ENCODE peak calls at places on chromosomes 2 and 18, in eight cellular contexts. B, D, F, Y, N, U, P and I are unnamed samples.

GRCh38 chr2:29053680-29054400 is 20.5 kb downstream of the PCARE start:
- DNase-seq in B (no peak), D (peak), F (no peak), Y (no peak), N (peak), U (no peak), P (no peak), I (no peak)

GRCh38 chr18:7064346-7064745 is 53.3 kb downstream of the LAMA1 start:
- DNase-seq in B (no peak), D (no peak), F (no peak), Y (no peak), N (peak), U (no peak), P (no peak), I (no peak)

GRCh38 chr2:231613655-231614558 is 21.2 kb downstream of the TEX44 start:
- DNase-seq in B (peak), D (peak), F (no peak), Y (peak), N (peak), U (peak), P (peak), I (no peak)

GRCh38 chr2:178317807-178318206 is 123.5 kb downstream of the OSBPL6 start:
- DNase-seq in B (no peak), D (no peak), F (no peak), Y (no peak), N (no peak), U (no peak), P (peak), I (no peak)

GRCh38 chr2:199303814-199304213 is 153.9 kb downstream of the SATB2 start:
- DNase-seq in B (no peak), D (no peak), F (peak), Y (no peak), N (peak), U (no peak), P (peak), I (peak)

GRCh38 chr2:54866179-54866578 is 142.7 kb downstream of the EML6 start:
- DNase-seq in B (no peak), D (no peak), F (no peak), Y (no peak), N (no peak), U (no peak), P (no peak), I (no peak)

GRCh38 chr2:204177977-204178522 is 241.5 kb downstream of the ICOS start:
- DNase-seq in B (no peak), D (peak), F (no peak), Y (no peak), N (peak), U (peak), P (peak), I (no peak)

GRCh38 chr2:161580426-161580825 is 43.8 kb upstream of the SLC4A10 start:
- DNase-seq in B (no peak), D (no peak), F (no peak), Y (no peak), N (no peak), U (no peak), P (no peak), I (no peak)

GRCh38 chr18:53698907-53699306 is 525.6 kb downstream of the MBD2 start:
- DNase-seq in B (peak), D (peak), F (peak), Y (no peak), N (peak), U (peak), P (no peak), I (peak)

GRCh38 chr2:28134262-28134812 is 243.8 kb downstream of the BABAM2 start:
- DNase-seq in B (no peak), D (no peak), F (no peak), Y (no peak), N (peak), U (peak), P (peak), I (no peak)

GRCh38 chr2:84940088-84940470 is 30.9 kb upstream of the KCMF1 start:
- DNase-seq in B (no peak), D (no peak), F (no peak), Y (no peak), N (no peak), U (peak), P (no peak), I (no peak)

GRCh38 chr2:8794923-8795825 is 42.2 kb downstream of the KIDINS220 start:
- DNase-seq in B (no peak), D (no peak), F (peak), Y (no peak), N (peak), U (no peak), P (peak), I (peak)

GRCh38 chr2:219253753-219254589 is at the start of gene TUBA4A:
- DNase-seq in B (peak), D (peak), F (no peak), Y (peak), N (peak), U (peak), P (peak), I (no peak)

GRCh38 chr2:11757101-11757500 is 10.7 kb downstream of the LPIN1 start:
- DNase-seq in B (no peak), D (no peak), F (peak), Y (no peak), N (no peak), U (no peak), P (no peak), I (no peak)

GRCh38 chr2:24923106-24923505 is 3.1 kb upstream of the ADCY3 start:
- DNase-seq in B (no peak), D (no peak), F (no peak), Y (no peak), N (no peak), U (no peak), P (no peak), I (no peak)

GRCh38 chr2:188295067-188295685 is 3.5 kb downstream of the GULP1 start:
- DNase-seq in B (no peak), D (no peak), F (no peak), Y (no peak), N (no peak), U (no peak), P (no peak), I (no peak)

GRCh38 chr2:217449436-217449835 is 553.4 kb downstream of the TNS1 start:
- DNase-seq in B (no peak), D (no peak), F (no peak), Y (no peak), N (no peak), U (no peak), P (no peak), I (no peak)

GRCh38 chr18:24271381-24272331 is 126.0 kb downstream of the OSBPL1A start:
- DNase-seq in B (peak), D (peak), F (peak), Y (peak), N (peak), U (peak), P (peak), I (peak)

GRCh38 chr2:53856272-53856671 is 3.5 kb downstream of the GPR75 start:
- DNase-seq in B (no peak), D (no peak), F (no peak), Y (no peak), N (no peak), U (no peak), P (no peak), I (no peak)

GRCh38 chr2:2326053-2326452 is 5.0 kb downstream of the MYT1L start:
- DNase-seq in B (no peak), D (no peak), F (no peak), Y (no peak), N (no peak), U (no peak), P (no peak), I (no peak)

GRCh38 chr2:135227386-135227785 is 175.3 kb downstream of the RAB3GAP1 start:
- DNase-seq in B (no peak), D (no peak), F (no peak), Y (no peak), N (no peak), U (no peak), P (peak), I (no peak)

GRCh38 chr2:198316852-198317395 is 512.5 kb downstream of the PLCL1 start:
- DNase-seq in B (no peak), D (no peak), F (no peak), Y (no peak), N (no peak), U (no peak), P (no peak), I (no peak)

GRCh38 chr2:89821455-89821945 is 1130.0 kb downstream of the RPIA start:
- DNase-seq in B (no peak), D (no peak), F (no peak), Y (no peak), N (no peak), U (no peak), P (no peak), I (no peak)

GRCh38 chr2:146048141-146048540 is 1528.2 kb upstream of the ZEB2 start:
- DNase-seq in B (no peak), D (no peak), F (no peak), Y (no peak), N (no peak), U (no peak), P (no peak), I (no peak)

GRCh38 chr2:185215497-185215896 is 523.1 kb upstream of the FSIP2 start:
- DNase-seq in B (no peak), D (no peak), F (no peak), Y (no peak), N (no peak), U (no peak), P (no peak), I (no peak)

GRCh38 chr2:86231680-86232372 is 32.6 kb downstream of the MRPL35 start:
- DNase-seq in B (no peak), D (no peak), F (no peak), Y (no peak), N (no peak), U (no peak), P (no peak), I (no peak)

GRCh38 chr18:8865934-8866333 is 160.6 kb downstream of the MTCL1 start:
- DNase-seq in B (no peak), D (no peak), F (no peak), Y (no peak), N (no peak), U (no peak), P (no peak), I (no peak)

GRCh38 chr18:36296591-36297418 is 708 bp upstream of the FHOD3 start:
- DNase-seq in B (peak), D (peak), F (peak), Y (peak), N (peak), U (peak), P (peak), I (peak)

GRCh38 chr2:218282173-218282991 is 9.9 kb downstream of the TMBIM1 start:
- DNase-seq in B (no peak), D (no peak), F (no peak), Y (no peak), N (no peak), U (no peak), P (peak), I (no peak)

GRCh38 chr18:28728891-28729290 is 552.0 kb upstream of the CDH2 start:
- DNase-seq in B (no peak), D (no peak), F (no peak), Y (no peak), N (peak), U (no peak), P (no peak), I (no peak)

GRCh38 chr2:76280676-76281075 is 570.0 kb upstream of the GCFC2 start:
- DNase-seq in B (no peak), D (no peak), F (no peak), Y (no peak), N (no peak), U (no peak), P (no peak), I (no peak)

GRCh38 chr2:69081001-69081400 is 68.0 kb downstream of the ANTXR1 start:
- DNase-seq in B (no peak), D (no peak), F (no peak), Y (no peak), N (no peak), U (no peak), P (no peak), I (no peak)

GRCh38 chr2:8606226-8606625 is 75.6 kb upstream of the ID2 start:
- DNase-seq in B (no peak), D (no peak), F (no peak), Y (no peak), N (no peak), U (peak), P (no peak), I (no peak)

GRCh38 chr2:161352718-161353117 is 44.5 kb downstream of the PSMD14 start:
- DNase-seq in B (no peak), D (no peak), F (no peak), Y (no peak), N (no peak), U (no peak), P (no peak), I (no peak)

GRCh38 chr18:28995319-28995718 is 818.4 kb upstream of the CDH2 start:
- DNase-seq in B (no peak), D (no peak), F (no peak), Y (no peak), N (no peak), U (no peak), P (peak), I (no peak)

GRCh38 chr18:55455938-55456337 is 132.1 kb downstream of the TCF4 start:
- DNase-seq in B (no peak), D (no peak), F (peak), Y (no peak), N (no peak), U (no peak), P (no peak), I (no peak)

GRCh38 chr2:177758591-177759371 is 313.8 kb downstream of the PDE11A start:
- DNase-seq in B (no peak), D (no peak), F (peak), Y (no peak), N (peak), U (peak), P (peak), I (no peak)

GRCh38 chr2:179909845-179910734 is 48.7 kb upstream of the ZNF385B start:
- DNase-seq in B (no peak), D (no peak), F (no peak), Y (no peak), N (no peak), U (no peak), P (no peak), I (no peak)

GRCh38 chr2:129812654-129813053 is 166.8 kb upstream of the RAB6C start:
- DNase-seq in B (no peak), D (no peak), F (no peak), Y (no peak), N (no peak), U (no peak), P (no peak), I (no peak)

GRCh38 chr2:129810521-129810920 is 168.9 kb upstream of the RAB6C start:
- DNase-seq in B (no peak), D (no peak), F (no peak), Y (no peak), N (no peak), U (no peak), P (no peak), I (no peak)

GRCh38 chr2:129812071-129812470 is 167.4 kb upstream of the RAB6C start:
- DNase-seq in B (no peak), D (peak), F (no peak), Y (no peak), N (no peak), U (peak), P (no peak), I (no peak)

GRCh38 chr2:129817175-129817574 is 162.3 kb upstream of the RAB6C start:
- DNase-seq in B (no peak), D (no peak), F (no peak), Y (peak), N (no peak), U (no peak), P (no peak), I (no peak)

DNA sequence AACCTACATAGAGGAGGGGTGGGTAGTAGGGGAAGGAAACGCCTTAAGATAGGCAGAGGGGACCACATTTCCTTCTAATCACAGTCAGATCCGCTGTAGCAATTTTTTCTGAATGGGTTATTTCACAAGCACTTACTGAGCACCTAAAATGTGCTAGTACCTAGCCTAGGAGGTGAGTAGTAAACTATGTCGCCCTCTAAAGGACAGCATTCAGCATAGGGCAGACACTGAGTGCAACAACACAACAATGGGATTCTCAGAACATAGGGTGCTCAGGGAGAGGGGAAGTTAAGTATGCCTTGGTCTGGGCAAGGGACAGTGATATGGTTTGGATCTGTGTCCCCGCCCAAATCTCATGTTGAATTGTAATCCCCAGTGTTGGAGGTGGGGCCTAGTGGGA is 166.1 kb upstream of the RAB6C start:
- DNase-seq in B (no peak), D (no peak), F (no peak), Y (no peak), N (no peak), U (no peak), P (no peak), I (no peak)
- TF ChIP-seq CTCF in B (no peak), D (no peak), F (no peak), Y (no peak), N (no peak), U (no peak), P (no peak), I (no peak)

DNA sequence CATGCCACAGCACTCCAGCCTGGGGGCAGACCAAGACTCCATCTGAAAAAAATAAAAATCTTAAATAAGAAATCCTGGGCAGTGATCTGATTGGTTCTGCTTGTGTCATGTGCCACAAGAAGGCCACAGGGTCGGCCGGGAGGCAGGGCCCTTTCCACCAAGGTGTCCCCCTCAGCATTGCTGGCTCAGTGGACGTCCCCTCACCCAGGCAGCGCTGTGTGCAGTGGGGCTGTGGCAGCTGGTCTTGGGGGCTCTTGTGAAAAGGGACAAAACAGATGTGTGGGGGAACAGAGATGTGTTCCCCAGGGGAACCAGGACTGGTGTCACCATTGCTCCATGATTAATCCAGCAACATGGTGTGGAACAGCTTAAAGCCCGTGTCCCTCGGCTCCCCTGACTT is 60.5 kb downstream of the HS6ST1 start:
- DNase-seq in B (no peak), D (no peak), F (no peak), Y (no peak), N (no peak), U (no peak), P (no peak), I (no peak)
- TF ChIP-seq CTCF in B (no peak), D (no peak), F (no peak), Y (no peak), N (no peak), U (no peak), P (no peak), I (no peak)

GRCh38 chr2:237674731-237675276 is 47.4 kb downstream of the LRRFIP1 start:
- DNase-seq in B (no peak), D (peak), F (peak), Y (peak), N (peak), U (peak), P (peak), I (no peak)
- TF ChIP-seq CTCF in B (no peak), D (no peak), F (no peak), Y (peak), N (no peak), U (no peak), P (peak), I (no peak)

GRCh38 chr18:59220784-59221765 is 1.1 kb downstream of the GRP start:
- DNase-seq in B (no peak), D (no peak), F (no peak), Y (peak), N (no peak), U (no peak), P (no peak), I (no peak)

GRCh38 chr18:59222341-59222740 is 2.4 kb downstream of the GRP start:
- DNase-seq in B (no peak), D (no peak), F (no peak), Y (no peak), N (no peak), U (no peak), P (no peak), I (no peak)

GRCh38 chr18:59218018-59218417 is 1.9 kb upstream of the GRP start:
- DNase-seq in B (no peak), D (no peak), F (no peak), Y (no peak), N (no peak), U (no peak), P (no peak), I (no peak)

GRCh38 chr18:59220164-59220783 is 316 bp downstream of the GRP start:
- DNase-seq in B (no peak), D (no peak), F (no peak), Y (peak), N (no peak), U (no peak), P (no peak), I (no peak)

GRCh38 chr18:59219672-59220163 is at the start of gene GRP:
- DNase-seq in B (no peak), D (no peak), F (no peak), Y (peak), N (no peak), U (no peak), P (no peak), I (no peak)
- TF ChIP-seq CTCF in B (no peak), D (no peak), F (no peak), Y (no peak), N (no peak), U (no peak), P (no peak), I (no peak)

GRCh38 chr2:191178806-191179514 is 28.2 kb upstream of the STAT4 start:
- DNase-seq in B (no peak), D (peak), F (peak), Y (no peak), N (peak), U (no peak), P (peak), I (peak)

GRCh38 chr2:191176305-191176704 is 25.5 kb upstream of the STAT4 start:
- DNase-seq in B (no peak), D (no peak), F (no peak), Y (no peak), N (no peak), U (no peak), P (no peak), I (no peak)

GRCh38 chr2:191174539-191174938 is 23.7 kb upstream of the STAT4 start:
- DNase-seq in B (no peak), D (no peak), F (no peak), Y (no peak), N (no peak), U (no peak), P (no peak), I (no peak)

GRCh38 chr2:191178066-191178701 is 27.4 kb upstream of the STAT4 start:
- DNase-seq in B (no peak), D (no peak), F (no peak), Y (no peak), N (no peak), U (no peak), P (no peak), I (no peak)

GRCh38 chr2:191176801-191177438 is 26.1 kb upstream of the STAT4 start:
- DNase-seq in B (no peak), D (no peak), F (no peak), Y (no peak), N (no peak), U (no peak), P (no peak), I (no peak)
- TF ChIP-seq CTCF in B (no peak), D (no peak), F (no peak), Y (no peak), N (no peak), U (no peak), P (no peak), I (no peak)

GRCh38 chr2:149040451-149040850 is 2.0 kb downstream of the LYPD6B start:
- DNase-seq in B (peak), D (no peak), F (no peak), Y (no peak), N (no peak), U (peak), P (no peak), I (no peak)
- TF ChIP-seq CTCF in B (no peak), D (peak), F (peak), Y (peak), N (peak), U (peak), P (peak), I (peak)

DNA sequence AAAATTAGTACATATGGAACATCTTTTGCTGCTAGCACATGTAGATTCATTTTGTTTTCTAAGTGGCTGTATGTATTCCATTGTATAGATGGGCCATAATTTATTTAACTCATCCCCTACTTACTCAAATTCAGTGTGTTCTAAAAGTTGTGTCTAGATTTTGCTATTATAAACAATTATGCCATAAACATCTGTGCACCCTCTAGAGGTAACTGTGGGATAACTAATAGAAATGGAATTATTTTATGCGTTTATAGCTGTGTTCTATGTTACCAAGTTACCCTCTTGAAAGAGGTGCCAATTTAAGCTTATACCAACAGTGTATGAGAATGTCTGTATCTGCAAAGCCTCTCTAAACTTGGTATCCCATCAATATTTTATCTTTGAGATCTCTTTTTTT is 100.4 kb downstream of the MMADHC start:
- DNase-seq in B (no peak), D (no peak), F (no peak), Y (no peak), N (no peak), U (no peak), P (peak), I (no peak)
- TF ChIP-seq CTCF in B (peak), D (no peak), F (no peak), Y (no peak), N (peak), U (no peak), P (peak), I (peak)

GRCh38 chr2:47237375-47238357 is 82.6 kb upstream of the STPG4 start:
- DNase-seq in B (no peak), D (peak), F (peak), Y (no peak), N (peak), U (no peak), P (peak), I (no peak)
- TF ChIP-seq CTCF in B (no peak), D (no peak), F (no peak), Y (no peak), N (peak), U (no peak), P (no peak), I (no peak)